ENCODE peak calls at places on chromosomes 13 and 19, in nine cellular contexts. C, J, U, N, P, R, S, W and G are unnamed samples.

GRCh38 chr13:93235258-93236015 is 8.8 kb downstream of the GPC6 start:
- DNase-seq in N (no peak), P (no peak), S (no peak), W (no peak), C (no peak), R (no peak), J (no peak), U (no peak), G (peak)

GRCh38 chr13:80010286-80010831 is 330.6 kb downstream of the SPRY2 start:
- DNase-seq in R (no peak), C (no peak), U (no peak), S (no peak), P (no peak), W (no peak), J (no peak), N (no peak), G (no peak)

GRCh38 chr19:39032164-39032918 is at the start of gene FBXO27:
- DNase-seq in N (no peak), S (peak), W (no peak), R (peak), C (no peak), U (peak), J (peak), P (peak), G (peak)

GRCh38 chr19:42762782-42763181 is 2.7 kb downstream of the PSG8 start:
- DNase-seq in W (no peak), J (no peak), C (no peak), P (no peak), S (no peak), U (no peak), R (no peak), N (no peak), G (no peak)

GRCh38 chr13:112928958-112929777 is 39.8 kb upstream of the MCF2L start:
- DNase-seq in R (peak), U (no peak), S (no peak), P (no peak), N (no peak), W (no peak), C (peak), J (peak), G (no peak)

GRCh38 chr13:104571161-104571889 is 1505.1 kb upstream of the SLC10A2 start:
- DNase-seq in P (peak), S (no peak), U (peak), C (peak), W (no peak), R (peak), N (peak), J (peak), G (peak)

GRCh38 chr13:110648848-110649421 is 33.6 kb downstream of the NAXD start:
- DNase-seq in R (no peak), J (no peak), N (no peak), U (peak), W (no peak), C (no peak), S (no peak), P (no peak), G (peak)

GRCh38 chr19:16419671-16420394 is 51.9 kb downstream of the EPS15L1 start:
- DNase-seq in R (no peak), S (no peak), U (no peak), C (no peak), J (no peak), N (no peak), W (no peak), P (no peak), G (no peak)

GRCh38 chr13:33882804-33883203 is 64.9 kb downstream of the RFC3 start:
- DNase-seq in R (no peak), P (no peak), U (no peak), W (no peak), C (no peak), N (no peak), J (no peak), S (no peak), G (no peak)

GRCh38 chr19:53903055-53903680 is 5.9 kb upstream of the CACNG7 start:
- DNase-seq in U (peak), R (no peak), N (no peak), C (peak), P (peak), J (peak), W (peak), S (no peak), G (no peak)

GRCh38 chr19:3403489-3404323 is 37.3 kb downstream of the NFIC start:
- DNase-seq in P (no peak), R (peak), W (no peak), S (peak), N (peak), C (peak), J (peak), U (no peak), G (no peak)

GRCh38 chr13:99065250-99066015 is 87.6 kb upstream of the DOCK9 start:
- DNase-seq in W (no peak), C (no peak), N (no peak), J (no peak), R (no peak), S (no peak), U (no peak), P (no peak), G (peak)

GRCh38 chr19:17610384-17610783 is 54.9 kb downstream of the COLGALT1 start:
- DNase-seq in P (no peak), C (peak), W (no peak), R (no peak), S (no peak), N (no peak), J (no peak), U (no peak), G (no peak)

GRCh38 chr19:4015705-4016402 is 8.3 kb downstream of the PIAS4 start:
- DNase-seq in N (no peak), J (peak), S (no peak), P (no peak), W (no peak), C (no peak), U (no peak), R (no peak), G (no peak)

GRCh38 chr13:45784755-45785675 is 66.5 kb downstream of the SIAH3 start:
- DNase-seq in C (no peak), R (no peak), P (no peak), J (no peak), U (no peak), N (no peak), W (no peak), S (no peak), G (no peak)

GRCh38 chr13:28826368-28826767 is 6.2 kb downstream of the MTUS2 start:
- DNase-seq in P (no peak), W (no peak), J (no peak), C (no peak), N (no peak), S (no peak), U (no peak), R (no peak), G (no peak)

DNA sequence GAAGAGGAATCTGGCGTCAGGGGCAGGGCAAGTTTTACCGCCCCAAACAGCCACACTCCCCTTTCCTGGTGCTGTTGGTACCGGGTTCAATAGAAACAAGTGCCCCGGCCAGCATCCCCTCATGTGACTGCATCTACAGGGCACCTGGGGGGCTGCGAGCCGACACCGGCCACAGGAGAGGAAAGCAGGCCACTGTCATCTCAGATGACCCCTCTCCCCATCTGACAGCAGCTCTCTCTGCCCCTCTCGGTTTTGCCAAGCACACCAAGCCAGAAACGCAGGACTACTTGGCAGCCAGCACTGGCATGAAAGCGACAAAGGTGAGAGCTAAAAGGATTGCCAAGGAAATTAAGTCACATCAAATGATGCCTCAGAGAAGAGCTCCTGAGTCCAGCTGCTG is 37.1 kb downstream of the MLLT1 start:
- DNase-seq in C (no peak), J (no peak), R (no peak), N (no peak), P (no peak), U (no peak), S (no peak), W (no peak), G (no peak)
- H3K27ac ChIP-seq in C (no peak), J (no peak), R (no peak), N (peak), P (no peak), U (no peak), S (no peak), W (no peak), G (no peak)

DNA sequence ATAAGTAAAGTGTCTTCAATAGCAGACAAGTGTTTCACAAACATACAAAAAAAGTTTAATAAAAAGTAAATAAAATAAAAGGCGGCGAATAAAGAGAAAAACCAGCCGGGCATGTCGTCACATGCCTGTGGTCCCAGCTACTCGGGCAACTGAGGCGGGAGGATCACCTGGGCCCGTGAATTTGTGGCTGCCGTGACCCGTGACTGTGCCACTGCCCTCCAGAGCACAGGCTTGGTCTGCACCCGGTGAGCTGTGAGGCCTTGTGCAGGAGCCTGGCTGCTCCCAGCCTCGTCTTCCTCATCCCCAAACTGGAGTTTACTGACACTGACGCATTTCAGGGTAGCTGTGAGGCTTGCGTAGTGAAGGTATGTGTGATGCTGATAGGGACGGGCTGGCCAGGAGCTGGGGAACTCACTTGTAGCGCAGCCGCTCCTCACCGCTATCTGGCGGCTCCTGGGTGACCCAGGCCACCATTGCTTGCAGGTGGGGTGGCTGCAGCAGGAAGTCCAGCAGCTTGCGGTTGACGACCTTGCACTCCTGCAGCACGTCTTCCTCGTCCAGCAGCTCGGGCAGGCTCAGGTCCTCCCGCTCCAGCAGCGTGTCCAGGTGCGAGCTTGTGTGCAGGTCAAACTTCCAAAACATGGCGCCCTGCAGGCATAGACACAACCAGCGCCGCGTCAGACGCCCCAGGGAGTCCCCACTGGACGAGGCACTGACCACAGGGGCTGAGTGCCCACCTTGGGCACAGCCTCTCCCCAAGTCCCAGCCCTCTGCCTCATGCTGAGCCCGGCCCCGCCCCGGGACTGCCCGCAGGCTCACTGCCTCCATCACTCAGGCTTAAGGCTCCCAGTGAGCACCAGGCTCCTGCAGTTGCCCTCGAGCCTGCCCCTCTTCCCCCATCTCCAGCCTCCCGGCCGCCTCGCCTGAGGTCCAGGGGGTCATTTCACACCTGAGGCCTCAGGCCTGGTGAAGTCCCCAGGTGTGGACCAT is 12.1 kb downstream of the PPP6R1 start:
- DNase-seq in U (no peak), P (no peak), S (no peak), R (no peak), N (no peak), C (no peak), J (no peak), W (no peak), G (no peak)
- H3K27ac ChIP-seq in U (no peak), P (peak), S (peak), R (peak), N (no peak), C (no peak), J (no peak), W (no peak), G (no peak)

GRCh38 chr19:11164879-11165406 is 9.4 kb upstream of the SPC24 start:
- DNase-seq in S (peak), J (peak), W (no peak), U (no peak), R (peak), N (peak), C (peak), P (no peak), G (no peak)
- H3K27ac ChIP-seq in S (peak), J (peak), W (no peak), U (peak), R (peak), N (peak), C (peak), P (no peak), G (no peak)

GRCh38 chr13:97268772-97269171 is 46.6 kb downstream of the MBNL2 start:
- DNase-seq in R (no peak), U (no peak), N (no peak), C (no peak), W (no peak), J (no peak), S (no peak), P (no peak), G (no peak)

GRCh38 chr13:97266328-97266727 is 44.2 kb downstream of the MBNL2 start:
- DNase-seq in P (no peak), R (no peak), S (no peak), C (no peak), J (no peak), U (peak), N (no peak), W (no peak), G (peak)

GRCh38 chr13:97266734-97267417 is 44.7 kb downstream of the MBNL2 start:
- DNase-seq in N (no peak), P (no peak), S (no peak), C (no peak), J (no peak), R (no peak), W (no peak), U (peak), G (no peak)

GRCh38 chr13:97269603-97270002 is 47.5 kb downstream of the MBNL2 start:
- DNase-seq in U (no peak), W (no peak), P (no peak), C (no peak), N (no peak), S (no peak), J (no peak), R (no peak), G (no peak)

GRCh38 chr13:97267418-97268059 is 45.4 kb downstream of the MBNL2 start:
- DNase-seq in U (peak), J (no peak), P (no peak), S (no peak), N (no peak), R (no peak), W (no peak), C (no peak), G (no peak)
- H3K27ac ChIP-seq in U (peak), J (peak), P (no peak), S (peak), N (no peak), R (peak), W (no peak), C (no peak), G (no peak)

GRCh38 chr19:45630463-45630862 is 8.7 kb downstream of the EML2 start:
- DNase-seq in R (no peak), U (no peak), N (no peak), W (no peak), C (peak), S (no peak), P (peak), J (peak), G (no peak)

GRCh38 chr19:45629704-45630103 is 9.5 kb downstream of the EML2 start:
- DNase-seq in J (no peak), U (no peak), R (no peak), P (no peak), C (no peak), S (no peak), N (no peak), W (no peak), G (no peak)

GRCh38 chr19:45636902-45637301 is 2.3 kb downstream of the EML2 start:
- DNase-seq in U (no peak), N (no peak), R (no peak), C (no peak), P (no peak), S (no peak), W (no peak), J (no peak), G (no peak)

GRCh38 chr19:45636275-45636674 is 2.9 kb downstream of the EML2 start:
- DNase-seq in R (no peak), U (no peak), J (no peak), C (no peak), P (no peak), N (no peak), S (no peak), W (no peak), G (no peak)

GRCh38 chr19:45632468-45633196 is 6.6 kb downstream of the EML2 start:
- DNase-seq in W (peak), R (peak), U (peak), C (peak), P (peak), S (peak), J (peak), N (peak), G (peak)
- H3K27ac ChIP-seq in W (no peak), R (no peak), U (no peak), C (peak), P (peak), S (no peak), J (no peak), N (peak), G (no peak)

GRCh38 chr19:583968-584239 is 5.8 kb upstream of the HCN2 start:
- DNase-seq in W (no peak), P (no peak), C (no peak), J (no peak), N (no peak), U (no peak), R (no peak), S (no peak), G (no peak)

GRCh38 chr19:581399-582111 is 8.1 kb upstream of the HCN2 start:
- DNase-seq in U (no peak), N (no peak), J (no peak), S (peak), P (no peak), W (peak), R (no peak), C (no peak), G (no peak)

GRCh38 chr19:584240-585001 is 5.3 kb upstream of the HCN2 start:
- DNase-seq in C (peak), J (peak), R (peak), U (peak), N (peak), W (peak), P (peak), S (peak), G (peak)

GRCh38 chr19:582497-583197 is 7.0 kb upstream of the HCN2 start:
- DNase-seq in N (no peak), C (peak), U (no peak), S (no peak), W (no peak), P (no peak), J (no peak), R (no peak), G (no peak)

DNA sequence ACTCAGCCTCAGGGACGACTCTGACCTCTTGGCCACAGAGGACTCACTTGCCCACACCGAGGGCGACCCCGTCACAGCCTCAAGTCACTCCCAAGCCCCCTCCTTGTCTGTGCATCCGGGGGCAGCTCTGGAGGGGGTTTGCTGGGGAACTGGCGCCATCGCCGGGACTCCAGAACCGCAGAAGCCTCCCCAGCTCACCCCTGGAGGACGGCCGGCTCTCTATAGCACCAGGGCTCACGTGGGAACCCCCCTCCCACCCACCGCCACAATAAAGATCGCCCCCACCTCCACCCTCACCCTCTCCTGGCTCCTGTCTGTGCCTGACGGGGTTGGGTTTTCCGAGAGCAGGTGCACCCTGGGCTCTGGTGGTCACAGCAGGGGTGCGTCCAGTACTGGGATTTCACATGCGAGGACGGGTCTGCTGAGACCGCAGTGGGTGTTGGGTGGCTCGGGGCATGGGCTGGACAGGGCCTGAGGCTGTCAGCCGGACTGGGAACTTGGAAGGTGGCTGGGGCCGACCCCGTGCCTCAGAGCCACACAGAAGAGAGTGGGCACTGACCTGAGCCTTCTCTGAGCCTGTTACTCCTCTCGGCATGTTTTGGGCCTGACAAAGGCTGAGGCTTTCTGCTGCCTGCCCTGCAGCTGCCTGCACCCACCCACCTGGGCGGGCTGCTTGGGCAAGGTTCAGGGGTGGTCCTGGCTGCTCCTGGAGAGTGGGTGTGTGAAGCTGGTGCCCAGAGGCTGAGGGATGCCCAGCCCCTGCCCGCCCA is 6.3 kb upstream of the HCN2 start:
- DNase-seq in P (no peak), R (no peak), S (no peak), U (no peak), C (no peak), J (no peak), W (no peak), N (no peak), G (no peak)
- H3K27ac ChIP-seq in P (no peak), R (no peak), S (no peak), U (peak), C (no peak), J (no peak), W (no peak), N (no peak), G (peak)